ENCODE peak calls at places on chromosomes 2 and 18, in four cellular contexts. E, B, G and M are unnamed samples.
A peak's percentile ranks its signal among the peaks of the same experiment; 100 is the strongest.

GRCh38 chr2:12428324-12428723 is 288.4 kb upstream of the TRIB2 start:
- DNase-seq in E (no peak), B (no peak), G (peak; percentile 20), M (no peak)

GRCh38 chr2:128685841-128686497 is 367.3 kb upstream of the HS6ST1 start:
- DNase-seq in E (no peak), B (no peak), G (no peak), M (no peak)

GRCh38 chr18:28164772-28165483 is 12.0 kb downstream of the CDH2 start:
- DNase-seq in E (no peak), B (no peak), G (no peak), M (no peak)

GRCh38 chr2:168416555-168416954 is 39.5 kb upstream of the CERS6 start:
- DNase-seq in E (peak; percentile 55), B (no peak), G (no peak), M (no peak)

GRCh38 chr18:56511996-56512395 is 126.4 kb downstream of the TXNL1 start:
- DNase-seq in E (no peak), B (no peak), G (no peak), M (no peak)

GRCh38 chr2:187299122-187299906 is 148.7 kb downstream of the CALCRL start:
- DNase-seq in E (peak; percentile 12), B (no peak), G (no peak), M (no peak)

GRCh38 chr18:22952525-22952924 is 19.4 kb downstream of the RBBP8 start:
- DNase-seq in E (no peak), B (no peak), G (no peak), M (no peak)

GRCh38 chr2:86203614-86204013 is 4.4 kb downstream of the MRPL35 start:
- DNase-seq in E (no peak), B (no peak), G (no peak), M (no peak)

GRCh38 chr2:30336978-30337841 is 105.9 kb downstream of the LBH start:
- DNase-seq in E (no peak), B (no peak), G (no peak), M (no peak)

GRCh38 chr2:65355190-65355831 is 77.1 kb downstream of the SPRED2 start:
- DNase-seq in E (peak; percentile 53), B (no peak), G (no peak), M (no peak)

GRCh38 chr2:177717831-177718618 is 325.5 kb downstream of the AGPS start:
- DNase-seq in E (no peak), B (no peak), G (no peak), M (no peak)

GRCh38 chr2:17754773-17755425 is 961 bp downstream of the GEN1 start:
- DNase-seq in E (peak; percentile 19), B (no peak), G (peak; percentile 8), M (no peak)

GRCh38 chr2:217054791-217055190 is 194.9 kb upstream of the TNP1 start:
- DNase-seq in E (peak; percentile 65), B (no peak), G (no peak), M (peak; percentile 72)

GRCh38 chr2:40741532-40741931 is 289.6 kb upstream of the SLC8A1 start:
- DNase-seq in E (no peak), B (no peak), G (no peak), M (no peak)

GRCh38 chr2:201984800-201985525 is 48.7 kb upstream of the FZD7 start:
- DNase-seq in E (no peak), B (no peak), G (no peak), M (no peak)

GRCh38 chr2:117980783-117981676 is 32.8 kb downstream of the CCDC93 start:
- DNase-seq in E (peak; percentile 95), B (no peak), G (no peak), M (no peak)

GRCh38 chr2:38466849-38467767 is 90.0 kb upstream of the ATL2 start:
- DNase-seq in E (peak; percentile 7), B (no peak), G (no peak), M (no peak)

GRCh38 chr2:28271914-28272240 is 120.8 kb upstream of the FOSL2 start:
- DNase-seq in E (peak; percentile 70), B (no peak), G (no peak), M (no peak)

GRCh38 chr2:165469417-165469816 is at the start of gene CSRNP3:
- DNase-seq in E (peak; percentile 92), B (no peak), G (peak; percentile 89), M (peak; percentile 52)

GRCh38 chr2:73255007-73255644 is 21.0 kb downstream of the CCT7 start:
- DNase-seq in E (no peak), B (no peak), G (no peak), M (no peak)

GRCh38 chr2:233287871-233288270 is 19.7 kb upstream of the SAG start:
- DNase-seq in E (no peak), B (no peak), G (no peak), M (no peak)

GRCh38 chr2:184562532-184562931 is 35.8 kb upstream of the ZNF804A start:
- DNase-seq in E (peak; percentile 54), B (no peak), G (no peak), M (no peak)

GRCh38 chr2:38146917-38147307 is 71.0 kb upstream of the CYP1B1 start:
- DNase-seq in E (peak; percentile 99), B (peak; percentile 34), G (no peak), M (no peak)

GRCh38 chr18:37430346-37431076 is 135.1 kb downstream of the CELF4 start:
- DNase-seq in E (no peak), B (no peak), G (peak; percentile 31), M (no peak)

DNA sequence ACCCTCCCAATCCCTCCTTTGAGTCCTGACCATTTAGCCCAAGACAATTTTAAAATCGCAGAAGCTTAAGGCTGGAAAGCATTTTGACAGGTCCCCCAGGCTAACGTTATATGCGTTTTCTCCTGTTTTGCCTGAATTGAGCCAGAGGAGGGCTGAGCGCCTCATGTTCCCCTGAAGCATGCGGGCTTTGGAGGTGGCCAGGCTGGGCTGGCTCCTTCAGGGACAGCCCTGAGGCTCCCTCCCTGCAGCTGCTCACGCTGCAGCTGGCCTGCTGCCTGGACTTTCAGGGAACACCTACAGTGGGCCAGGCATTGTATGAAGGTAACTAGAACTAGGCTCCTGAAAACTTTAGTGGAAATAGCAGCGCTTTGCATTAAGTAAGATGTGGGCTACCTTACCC is 179.2 kb downstream of the ACKR3 start:
- DNase-seq in E (peak; percentile 36), B (peak; percentile 44), G (peak; percentile 26), M (peak; percentile 37)
- H3K4me1 ChIP-seq in E (peaks cover 3% of the 10 kb centered on the region), B (peaks cover 24% of the 10 kb centered on the region), G (peaks cover 46% of the 10 kb centered on the region), M (peaks cover 4% of the 10 kb centered on the region)

GRCh38 chr18:6745504-6746031 is 16.1 kb downstream of the ARHGAP28 start:
- DNase-seq in E (no peak), B (no peak), G (no peak), M (no peak)

GRCh38 chr18:6750411-6750810 is 20.9 kb downstream of the ARHGAP28 start:
- DNase-seq in E (no peak), B (no peak), G (no peak), M (no peak)

GRCh38 chr18:6747646-6748045 is 18.1 kb downstream of the ARHGAP28 start:
- DNase-seq in E (peak; percentile 93), B (no peak), G (no peak), M (no peak)

GRCh38 chr18:6746386-6746960 is 17.0 kb downstream of the ARHGAP28 start:
- DNase-seq in E (no peak), B (no peak), G (no peak), M (no peak)

DNA sequence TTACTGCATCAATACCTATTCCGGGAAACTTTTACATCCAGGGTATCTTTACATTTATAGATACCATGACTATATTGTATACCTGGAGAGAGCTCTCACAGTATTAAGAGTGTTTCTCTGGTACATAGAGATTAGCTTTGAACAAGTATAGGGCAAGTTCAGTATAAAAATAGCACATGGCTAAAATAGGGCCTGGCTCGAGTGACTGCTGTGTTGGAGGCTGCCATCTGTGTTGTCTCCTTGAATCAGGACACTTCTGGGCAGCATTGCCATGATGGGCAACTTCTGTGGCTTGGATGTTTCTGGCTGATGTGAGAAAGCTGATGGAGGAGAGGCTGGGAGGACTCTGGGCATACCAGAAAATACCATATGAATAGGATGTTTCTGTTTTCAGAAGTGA is 18.7 kb downstream of the ARHGAP28 start:
- DNase-seq in E (no peak), B (peak; percentile 15), G (no peak), M (no peak)
- H3K27ac ChIP-seq in E (no peak overlapping the region), B (peak overlapping the region; percentile 85), G (no peak overlapping the region), M (no peak overlapping the region)

GRCh38 chr2:25698752-25699151 is 25.4 kb upstream of the DTNB start:
- DNase-seq in E (peak; percentile 64), B (no peak), G (no peak), M (no peak)

GRCh38 chr2:25701801-25702200 is 28.4 kb upstream of the DTNB start:
- DNase-seq in E (no peak), B (no peak), G (no peak), M (no peak)

GRCh38 chr2:25699206-25699605 is 25.8 kb upstream of the DTNB start:
- DNase-seq in E (no peak), B (no peak), G (no peak), M (no peak)

GRCh38 chr2:25700221-25700660 is 26.9 kb upstream of the DTNB start:
- DNase-seq in E (peak; percentile 33), B (no peak), G (peak; percentile 48), M (no peak)

DNA sequence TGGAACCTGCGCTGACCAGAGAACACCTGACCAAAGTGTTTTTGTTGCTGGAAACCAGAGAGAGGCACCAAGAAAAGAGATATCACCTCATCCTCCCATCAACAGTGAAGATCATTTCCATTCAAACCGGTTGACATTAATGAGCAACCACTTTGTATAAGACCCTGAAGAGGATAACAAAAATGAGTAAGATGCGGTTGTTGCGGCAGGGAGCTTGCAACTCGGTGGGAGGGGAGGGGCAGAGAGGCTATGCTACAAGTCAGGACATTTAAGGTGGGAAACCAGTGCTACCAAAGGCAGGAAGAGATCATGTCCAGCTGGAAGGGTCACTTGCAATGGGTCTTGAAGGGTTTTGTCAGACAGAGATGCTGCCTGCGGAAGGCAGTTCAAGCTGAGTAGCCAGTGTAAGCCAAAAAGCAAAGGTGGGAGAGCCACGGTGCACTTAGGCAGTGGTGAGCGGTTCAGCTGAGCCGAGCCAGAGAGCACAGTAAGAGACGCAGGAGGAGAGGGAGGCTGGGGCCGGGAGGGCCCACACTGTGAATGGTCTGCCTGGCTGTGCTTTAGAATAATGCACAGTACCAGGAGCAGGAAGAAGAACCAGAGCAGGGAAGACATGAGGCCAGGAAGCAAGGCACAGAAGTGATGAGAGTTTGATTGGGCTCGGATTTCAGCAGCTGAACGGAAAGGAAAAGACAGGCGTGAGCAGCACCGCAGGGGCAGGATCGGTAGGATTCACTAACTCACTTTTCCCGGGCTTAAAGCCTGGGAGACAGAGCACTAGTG is 24.4 kb upstream of the DTNB start:
- DNase-seq in E (no peak), B (no peak), G (peak; percentile 45), M (no peak)
- H3K4me3 ChIP-seq in E (peak overlapping the region; percentile 4), B (no peak overlapping the region), G (peak overlapping the region; percentile 34), M (no peak overlapping the region)

DNA sequence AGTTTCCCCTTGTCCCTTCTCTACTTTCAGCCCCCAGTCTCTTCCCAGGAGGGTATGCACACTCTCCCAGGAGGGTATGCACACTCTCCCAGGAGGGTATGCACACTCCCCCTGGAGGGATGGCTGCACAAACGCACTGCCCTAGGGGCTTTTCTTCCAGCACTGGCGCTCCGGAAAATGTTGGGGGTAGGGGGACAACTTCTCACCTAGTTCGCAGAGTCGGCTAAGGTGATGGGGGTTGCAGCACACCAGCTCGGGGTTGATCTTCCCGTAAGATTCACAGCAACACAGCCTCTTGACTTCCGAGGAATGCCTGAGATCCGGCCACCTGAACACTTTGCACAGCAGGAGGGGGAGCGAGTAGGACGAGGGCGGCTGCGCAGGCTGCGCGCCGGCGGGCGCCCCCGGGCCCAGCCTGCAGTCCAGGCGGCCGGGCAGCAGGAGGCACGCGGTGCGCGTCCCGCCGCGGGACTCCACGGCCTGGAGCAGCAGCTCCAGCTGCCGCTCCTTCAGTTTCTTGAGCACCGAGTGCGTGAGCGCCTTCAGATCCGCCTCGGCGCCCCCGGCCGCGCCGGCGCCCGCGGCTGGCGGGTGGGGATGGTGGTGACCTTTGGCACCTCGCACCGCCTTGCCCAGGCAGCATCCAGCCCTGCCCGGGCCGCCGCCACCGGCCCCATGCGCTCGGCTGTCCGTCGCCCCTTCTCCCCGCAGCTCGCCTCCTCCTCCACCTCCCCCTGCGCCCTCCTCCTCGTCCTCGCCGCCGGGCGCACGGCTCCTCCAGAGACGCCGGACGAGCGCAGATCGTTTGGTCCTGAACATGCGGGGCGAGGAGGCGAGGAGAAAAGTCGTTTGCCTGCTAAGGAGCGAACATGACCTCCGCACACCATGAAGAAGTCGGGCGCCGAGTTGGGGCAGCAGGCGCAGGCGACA is 894 bp downstream of the SMAD7 start:
- DNase-seq in E (no peak), B (no peak), G (peak; percentile 81), M (no peak)
- H3K4me1 ChIP-seq in E (peaks cover 13% of the 10 kb centered on the region), B (peaks cover 42% of the 10 kb centered on the region), G (peaks cover 40% of the 10 kb centered on the region), M (peaks cover 4% of the 10 kb centered on the region)